ENCODE peak calls at places on chromosome 11, in four cellular contexts. One of them, this sample, is unnamed.

GRCh38 chr11:11985016-11985715 is 23.3 kb downstream of the DKK3 start:
- DNase-seq in GM12878: no peak
- DNase-seq in WTC11: no peak
- DNase-seq in HepG2: no peak
- DNase-seq in this sample: no peak

GRCh38 chr11:17979770-17980371 is 33.0 kb downstream of the SERGEF start:
- DNase-seq in GM12878: no peak
- DNase-seq in WTC11: peak
- DNase-seq in HepG2: peak
- DNase-seq in this sample: peak

GRCh38 chr11:128582496-128583366 is 4.6 kb downstream of the ETS1 start:
- DNase-seq in GM12878: no peak
- DNase-seq in WTC11: peak
- DNase-seq in HepG2: no peak
- DNase-seq in this sample: no peak

GRCh38 chr11:116864531-116864930 is 27.1 kb upstream of the APOA1 start:
- DNase-seq in GM12878: no peak
- DNase-seq in WTC11: no peak
- DNase-seq in HepG2: no peak
- DNase-seq in this sample: no peak

GRCh38 chr11:3710485-3711259 is 39.5 kb upstream of the CHRNA10 start:
- DNase-seq in GM12878: no peak
- DNase-seq in WTC11: no peak
- DNase-seq in HepG2: no peak
- DNase-seq in this sample: no peak

GRCh38 chr11:114928260-114928870 is 250.0 kb downstream of the NXPE2 start:
- DNase-seq in GM12878: no peak
- DNase-seq in WTC11: no peak
- DNase-seq in HepG2: no peak
- DNase-seq in this sample: no peak

GRCh38 chr11:8253566-8253965 is 10.1 kb downstream of the LMO1 start:
- DNase-seq in GM12878: no peak
- DNase-seq in WTC11: no peak
- DNase-seq in HepG2: no peak
- DNase-seq in this sample: no peak

GRCh38 chr11:2866178-2866577 is 19.4 kb downstream of the CDKN1C start:
- DNase-seq in GM12878: no peak
- DNase-seq in WTC11: no peak
- DNase-seq in HepG2: no peak
- DNase-seq in this sample: no peak

GRCh38 chr11:3200388-3201111 is 18.1 kb downstream of the MRGPRG start:
- DNase-seq in GM12878: no peak
- DNase-seq in WTC11: no peak
- DNase-seq in HepG2: no peak
- DNase-seq in this sample: no peak

GRCh38 chr11:64206457-64207246 is at the start of gene FERMT3:
- DNase-seq in GM12878: peak
- DNase-seq in WTC11: no peak
- DNase-seq in HepG2: no peak
- DNase-seq in this sample: peak

GRCh38 chr11:43547900-43548381 is 132.6 kb upstream of the HSD17B12 start:
- DNase-seq in GM12878: no peak
- DNase-seq in WTC11: peak
- DNase-seq in HepG2: no peak
- DNase-seq in this sample: peak

DNA sequence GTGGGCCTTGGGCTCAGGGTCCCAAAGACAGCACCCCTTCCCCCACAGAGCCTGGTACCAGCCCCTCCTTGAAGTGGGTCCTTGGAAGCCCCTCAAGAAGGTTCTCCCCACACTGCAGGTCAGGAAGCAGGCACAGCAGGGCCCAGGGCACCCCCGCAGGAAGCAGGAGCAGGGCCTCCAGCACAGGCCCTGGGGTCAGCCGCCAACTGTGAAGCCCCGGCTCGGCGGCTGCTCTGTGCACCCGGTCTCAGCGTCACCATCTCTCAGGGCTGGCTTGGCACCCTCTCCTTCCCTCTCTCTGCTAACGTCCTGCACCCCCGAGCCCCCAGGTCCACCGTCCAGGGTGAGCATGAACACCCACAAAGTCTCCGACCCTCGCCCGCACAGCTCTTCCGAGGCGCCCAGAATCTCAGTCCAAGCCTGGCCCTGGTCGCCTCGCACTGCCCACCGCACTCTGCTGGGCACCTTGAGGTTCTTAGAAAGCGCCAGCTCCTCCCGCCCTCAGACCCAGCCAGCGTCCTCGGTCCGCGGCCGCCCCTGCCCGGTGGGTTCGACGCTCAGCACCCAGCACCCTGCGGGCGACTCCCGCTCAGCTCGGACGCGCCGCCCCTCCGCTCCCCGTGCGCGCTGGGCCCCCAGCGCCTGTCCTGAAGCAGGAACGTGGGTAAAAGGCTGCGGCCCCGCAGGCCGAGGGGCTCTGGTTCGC is 1.4 kb upstream of the SIGIRR start:
- DNase-seq in GM12878: no peak
- DNase-seq in WTC11: peak
- DNase-seq in HepG2: no peak
- DNase-seq in this sample: no peak
- TF ChIP-seq TCF7 in GM12878: no peak
- TF ChIP-seq TCF7 in WTC11: no peak
- TF ChIP-seq TCF7 in HepG2: no peak
- TF ChIP-seq TCF7 in this sample: no peak

GRCh38 chr11:68271023-68271780 is 571 bp downstream of the C11orf24 start:
- DNase-seq in GM12878: no peak
- DNase-seq in WTC11: peak
- DNase-seq in HepG2: peak
- DNase-seq in this sample: peak
- TF ChIP-seq TCF7 in GM12878: no peak
- TF ChIP-seq TCF7 in WTC11: no peak
- TF ChIP-seq TCF7 in HepG2: no peak
- TF ChIP-seq TCF7 in this sample: no peak

GRCh38 chr11:125338886-125339811 is 156.9 kb downstream of the FEZ1 start:
- DNase-seq in GM12878: no peak
- DNase-seq in WTC11: no peak
- DNase-seq in HepG2: no peak
- DNase-seq in this sample: no peak
- TF ChIP-seq TCF7 in GM12878: no peak
- TF ChIP-seq TCF7 in WTC11: no peak
- TF ChIP-seq TCF7 in HepG2: no peak
- TF ChIP-seq TCF7 in this sample: no peak

GRCh38 chr11:70078095-70078795 is at the start of gene ANO1:
- DNase-seq in GM12878: no peak
- DNase-seq in WTC11: peak
- DNase-seq in HepG2: no peak
- DNase-seq in this sample: peak

GRCh38 chr11:70076461-70076931 is 1.6 kb upstream of the ANO1 start:
- DNase-seq in GM12878: no peak
- DNase-seq in WTC11: peak
- DNase-seq in HepG2: no peak
- DNase-seq in this sample: no peak

GRCh38 chr11:70078796-70079616 is 889 bp downstream of the ANO1 start:
- DNase-seq in GM12878: no peak
- DNase-seq in WTC11: peak
- DNase-seq in HepG2: no peak
- DNase-seq in this sample: no peak

GRCh38 chr11:70075836-70076235 is 2.3 kb upstream of the ANO1 start:
- DNase-seq in GM12878: no peak
- DNase-seq in WTC11: peak
- DNase-seq in HepG2: no peak
- DNase-seq in this sample: no peak

DNA sequence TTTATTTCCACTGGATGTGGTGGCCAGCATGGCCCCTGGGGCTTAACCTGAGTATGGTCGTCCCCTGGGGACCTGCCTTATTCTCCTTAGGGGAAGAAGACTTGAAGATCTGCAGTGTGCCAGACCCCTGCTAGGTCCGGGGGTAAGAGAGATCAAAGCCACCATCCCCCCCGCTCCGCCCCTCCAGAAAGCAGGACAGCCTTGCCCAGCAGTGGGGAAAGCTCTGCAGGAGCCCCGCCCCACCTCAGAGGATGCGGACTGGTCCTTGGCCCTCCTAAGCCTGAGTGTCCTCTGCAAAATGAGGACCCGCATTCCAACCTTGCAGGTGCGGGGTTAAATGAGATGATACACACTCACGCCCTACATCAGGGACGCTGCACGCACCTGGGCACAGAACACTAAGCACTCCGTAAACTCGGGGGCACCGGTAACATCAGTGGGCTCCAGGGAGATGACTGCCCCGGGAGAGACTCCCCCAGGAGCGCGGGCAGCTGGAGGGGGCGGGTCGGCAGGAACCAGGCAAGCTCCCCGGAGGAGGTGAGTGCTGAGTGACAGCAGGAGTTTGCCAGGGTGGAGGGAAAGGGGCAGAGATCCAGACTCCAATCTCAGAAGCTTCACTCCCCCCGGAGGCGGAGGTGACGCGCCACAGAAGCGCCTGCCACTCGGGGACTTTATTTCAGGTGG is 564 bp upstream of the ANO1 start:
- DNase-seq in GM12878: no peak
- DNase-seq in WTC11: no peak
- DNase-seq in HepG2: no peak
- DNase-seq in this sample: no peak
- TF ChIP-seq TCF7 in GM12878: no peak
- TF ChIP-seq TCF7 in WTC11: no peak
- TF ChIP-seq TCF7 in HepG2: no peak
- TF ChIP-seq TCF7 in this sample: no peak

GRCh38 chr11:362642-363442 is 6.5 kb upstream of the B4GALNT4 start:
- DNase-seq in GM12878: no peak
- DNase-seq in WTC11: no peak
- DNase-seq in HepG2: no peak
- DNase-seq in this sample: no peak

GRCh38 chr11:365831-366230 is 3.5 kb upstream of the B4GALNT4 start:
- DNase-seq in GM12878: no peak
- DNase-seq in WTC11: no peak
- DNase-seq in HepG2: no peak
- DNase-seq in this sample: no peak

GRCh38 chr11:364991-365390 is 4.3 kb upstream of the B4GALNT4 start:
- DNase-seq in GM12878: no peak
- DNase-seq in WTC11: no peak
- DNase-seq in HepG2: no peak
- DNase-seq in this sample: no peak

GRCh38 chr11:360326-361280 is 8.7 kb upstream of the B4GALNT4 start:
- DNase-seq in GM12878: no peak
- DNase-seq in WTC11: no peak
- DNase-seq in HepG2: no peak
- DNase-seq in this sample: peak

GRCh38 chr11:363948-364761 is 5.1 kb upstream of the B4GALNT4 start:
- DNase-seq in GM12878: no peak
- DNase-seq in WTC11: peak
- DNase-seq in HepG2: peak
- DNase-seq in this sample: no peak
- TF ChIP-seq TCF7 in GM12878: no peak
- TF ChIP-seq TCF7 in WTC11: no peak
- TF ChIP-seq TCF7 in HepG2: no peak
- TF ChIP-seq TCF7 in this sample: no peak

DNA sequence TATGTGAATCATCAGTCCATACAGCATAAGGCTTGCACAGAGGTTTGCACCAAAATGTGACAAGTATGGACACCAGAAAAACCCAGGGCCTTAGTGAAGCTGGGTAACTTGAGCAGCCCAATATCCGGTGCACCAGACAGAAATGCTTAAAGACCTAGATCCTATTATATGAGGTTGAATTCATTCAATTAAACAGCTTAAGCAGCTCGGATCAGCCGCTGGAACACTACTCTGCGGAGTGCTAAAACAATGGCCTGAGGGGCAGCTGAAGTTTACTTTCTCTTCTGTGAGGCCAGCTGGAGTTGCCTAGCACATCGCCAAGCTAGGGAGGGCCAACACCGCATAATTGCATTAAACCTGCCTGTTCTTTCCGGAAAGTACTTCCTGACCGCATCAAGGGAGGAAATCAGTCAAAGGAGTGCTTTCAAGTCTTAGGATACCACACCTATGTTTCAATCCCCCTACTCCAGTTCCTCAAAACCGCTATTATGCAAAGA is 17.0 kb upstream of the FAM181B start:
- DNase-seq in GM12878: no peak
- DNase-seq in WTC11: peak
- DNase-seq in HepG2: no peak
- DNase-seq in this sample: no peak
- TF ChIP-seq TCF7 in GM12878: no peak
- TF ChIP-seq TCF7 in WTC11: no peak
- TF ChIP-seq TCF7 in HepG2: no peak
- TF ChIP-seq TCF7 in this sample: no peak

GRCh38 chr11:107783121-107783520 is 71.3 kb upstream of the SLN start:
- DNase-seq in GM12878: no peak
- DNase-seq in WTC11: no peak
- DNase-seq in HepG2: no peak
- DNase-seq in this sample: no peak
- TF ChIP-seq TCF7 in GM12878: no peak
- TF ChIP-seq TCF7 in WTC11: no peak
- TF ChIP-seq TCF7 in HepG2: no peak
- TF ChIP-seq TCF7 in this sample: no peak

DNA sequence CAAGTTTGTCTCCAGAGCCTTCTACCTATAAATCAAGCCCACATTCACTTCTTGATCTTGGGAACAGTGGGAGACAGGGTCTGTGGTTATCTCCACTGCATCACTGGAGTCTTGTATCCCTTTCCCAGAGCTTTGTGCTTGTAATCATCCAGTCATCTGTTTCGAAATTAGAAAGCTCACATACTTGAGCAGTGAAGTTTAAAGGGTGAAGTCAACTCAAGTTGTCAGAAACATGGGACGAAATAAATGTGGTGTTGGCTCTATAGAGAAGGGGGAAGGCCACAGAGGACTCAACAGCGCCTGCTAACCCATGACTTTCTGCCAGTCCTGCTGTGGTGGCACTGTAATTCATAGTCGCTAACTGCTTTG is 197.5 kb downstream of the DBX1 start:
- DNase-seq in GM12878: no peak
- DNase-seq in WTC11: no peak
- DNase-seq in HepG2: no peak
- DNase-seq in this sample: no peak
- TF ChIP-seq TCF7 in GM12878: no peak
- TF ChIP-seq TCF7 in WTC11: no peak
- TF ChIP-seq TCF7 in HepG2: no peak
- TF ChIP-seq TCF7 in this sample: no peak

DNA sequence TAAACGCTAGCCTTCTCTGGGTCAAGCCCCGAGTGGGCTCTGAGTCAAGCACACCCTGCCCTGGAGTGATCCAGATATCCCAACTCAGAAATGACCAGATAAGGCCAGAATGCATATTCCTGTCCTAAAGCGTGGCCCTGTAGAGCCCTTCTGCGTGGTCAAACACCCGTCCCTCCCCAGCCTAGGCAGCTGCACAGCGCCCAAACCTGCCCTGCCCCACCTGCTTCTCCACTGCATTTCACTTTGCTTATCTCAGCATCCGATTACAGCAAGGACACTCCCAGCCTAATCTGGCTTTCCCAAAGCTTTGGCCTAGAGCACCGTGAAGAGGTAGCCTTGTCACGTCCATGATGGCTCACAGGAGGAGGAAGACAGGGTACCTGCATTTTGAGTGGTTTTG is 11.9 kb upstream of the TMPRSS4 start:
- DNase-seq in GM12878: no peak
- DNase-seq in WTC11: no peak
- DNase-seq in HepG2: no peak
- DNase-seq in this sample: no peak
- TF ChIP-seq TCF7 in GM12878: no peak
- TF ChIP-seq TCF7 in WTC11: no peak
- TF ChIP-seq TCF7 in HepG2: no peak
- TF ChIP-seq TCF7 in this sample: no peak

This sample was measured in K562.